ENCODE peak calls at places on chromosomes 6 and 20, in eight cellular contexts. R is NCI-H774; J is astrocyte of the cerebellum; O is ELR; G is LoVo; L is left ventricle myocardium inferior; I is activated CD4-positive, alpha-beta T cell treated with anti-CD3 and anti-CD28 coated beads for 48 hours; Y is uterus. T is an unnamed sample.

GRCh38 chr6:100962466-100962865 is 81.3 kb upstream of the ASCC3 start:
- DNase-seq in O (no peak), G (no peak), I (no peak), Y (no peak), R (no peak), J (no peak), L (no peak), T (no peak)

GRCh38 chr6:75213112-75213511 is 7.3 kb upstream of the COL12A1 start:
- DNase-seq in Y (no peak), G (no peak), O (no peak), R (no peak), L (no peak), J (no peak), I (no peak), T (no peak)

GRCh38 chr20:20557406-20557805 is 155.0 kb downstream of the RALGAPA2 start:
- DNase-seq in I (no peak), Y (no peak), L (no peak), J (no peak), R (no peak), G (no peak), O (no peak), T (no peak)

GRCh38 chr6:11491998-11492397 is 45.6 kb upstream of the TMEM170B start:
- DNase-seq in I (no peak), L (no peak), O (no peak), R (no peak), G (no peak), J (no peak), Y (no peak), T (no peak)

GRCh38 chr6:80969439-80969838 is 783.0 kb downstream of the TENT5A start:
- DNase-seq in L (no peak), O (no peak), J (no peak), I (no peak), R (peak), Y (no peak), G (no peak), T (no peak)

GRCh38 chr6:74128536-74128935 is 432.5 kb downstream of the CD109 start:
- DNase-seq in L (no peak), R (no peak), Y (no peak), O (no peak), I (no peak), G (no peak), J (no peak), T (no peak)

GRCh38 chr6:37714836-37715425 is 17.2 kb upstream of the MDGA1 start:
- DNase-seq in G (no peak), Y (no peak), R (no peak), L (no peak), I (no peak), J (no peak), O (no peak), T (no peak)

GRCh38 chr6:26415791-26416190 is 13.7 kb downstream of the BTN3A1 start:
- DNase-seq in Y (no peak), J (no peak), I (no peak), R (no peak), L (no peak), O (peak), G (no peak), T (no peak)

GRCh38 chr6:46217671-46218131 is 46.9 kb upstream of the ENPP5 start:
- DNase-seq in J (no peak), R (no peak), L (peak), Y (no peak), G (no peak), O (no peak), I (peak), T (no peak)

GRCh38 chr6:140806431-140806830 is 1326.3 kb upstream of the GJE1 start:
- DNase-seq in O (peak), J (no peak), Y (no peak), R (no peak), G (no peak), I (no peak), L (no peak), T (peak)